ENCODE peak calls at places on chromosomes 13 and 19, in four cellular contexts. C, B, P and V are unnamed samples.
A peak's percentile ranks its signal among the peaks of the same experiment; 100 is the strongest.

GRCh38 chr13:97434417-97435296 is 688 bp downstream of the RAP2A start:
- DNase-seq in P (no peak), C (peak; percentile 38), B (peak; percentile 81), V (no peak)

GRCh38 chr13:109744512-109745051 is 41.8 kb downstream of the IRS2 start:
- DNase-seq in P (no peak), B (no peak), C (no peak), V (no peak)

GRCh38 chr19:50184196-50184595 is 19.2 kb upstream of the MYH14 start:
- DNase-seq in C (no peak), P (no peak), B (no peak), V (no peak)

GRCh38 chr13:106691251-106691650 is 123.3 kb upstream of the ARGLU1 start:
- DNase-seq in C (no peak), B (no peak), P (no peak), V (no peak)

GRCh38 chr13:107883561-107884175 is 331.7 kb downstream of the LIG4 start:
- DNase-seq in B (no peak), P (peak; percentile 88), C (no peak), V (no peak)

GRCh38 chr19:16625183-16625958 is 2.6 kb downstream of the MED26 start:
- DNase-seq in B (no peak), P (no peak), C (peak; percentile 36), V (no peak)

GRCh38 chr19:2064788-2065524 is 13.9 kb upstream of the MKNK2 start:
- DNase-seq in P (no peak), C (no peak), B (peak; percentile 87), V (no peak)

GRCh38 chr13:99723847-99724246 is 222.6 kb downstream of the TM9SF2 start:
- DNase-seq in C (no peak), B (no peak), P (no peak), V (no peak)

GRCh38 chr13:24693862-24694471 is 13.8 kb downstream of the ATP12A start:
- DNase-seq in B (peak; percentile 44), C (peak; percentile 77), P (no peak), V (peak; percentile 29)

GRCh38 chr13:113078895-113079720 is 26.5 kb upstream of the F7 start:
- DNase-seq in C (no peak), P (no peak), B (no peak), V (no peak)

GRCh38 chr19:43465468-43466120 is at the start of gene LYPD3:
- DNase-seq in B (no peak), C (peak; percentile 98), P (peak; percentile 19), V (no peak)

GRCh38 chr13:41457589-41458186 is 338 bp downstream of the RGCC start:
- DNase-seq in C (no peak), B (no peak), P (no peak), V (no peak)

GRCh38 chr13:98992355-98992754 is 14.5 kb upstream of the DOCK9 start:
- DNase-seq in B (no peak), C (peak; percentile 88), P (peak; percentile 67), V (no peak)

GRCh38 chr13:99908129-99908805 is 63.3 kb downstream of the ZIC5 start:
- DNase-seq in C (no peak), B (no peak), P (no peak), V (no peak)

GRCh38 chr13:98401936-98402335 is 175.0 kb downstream of the STK24 start:
- DNase-seq in B (no peak), P (no peak), C (no peak), V (no peak)

DNA sequence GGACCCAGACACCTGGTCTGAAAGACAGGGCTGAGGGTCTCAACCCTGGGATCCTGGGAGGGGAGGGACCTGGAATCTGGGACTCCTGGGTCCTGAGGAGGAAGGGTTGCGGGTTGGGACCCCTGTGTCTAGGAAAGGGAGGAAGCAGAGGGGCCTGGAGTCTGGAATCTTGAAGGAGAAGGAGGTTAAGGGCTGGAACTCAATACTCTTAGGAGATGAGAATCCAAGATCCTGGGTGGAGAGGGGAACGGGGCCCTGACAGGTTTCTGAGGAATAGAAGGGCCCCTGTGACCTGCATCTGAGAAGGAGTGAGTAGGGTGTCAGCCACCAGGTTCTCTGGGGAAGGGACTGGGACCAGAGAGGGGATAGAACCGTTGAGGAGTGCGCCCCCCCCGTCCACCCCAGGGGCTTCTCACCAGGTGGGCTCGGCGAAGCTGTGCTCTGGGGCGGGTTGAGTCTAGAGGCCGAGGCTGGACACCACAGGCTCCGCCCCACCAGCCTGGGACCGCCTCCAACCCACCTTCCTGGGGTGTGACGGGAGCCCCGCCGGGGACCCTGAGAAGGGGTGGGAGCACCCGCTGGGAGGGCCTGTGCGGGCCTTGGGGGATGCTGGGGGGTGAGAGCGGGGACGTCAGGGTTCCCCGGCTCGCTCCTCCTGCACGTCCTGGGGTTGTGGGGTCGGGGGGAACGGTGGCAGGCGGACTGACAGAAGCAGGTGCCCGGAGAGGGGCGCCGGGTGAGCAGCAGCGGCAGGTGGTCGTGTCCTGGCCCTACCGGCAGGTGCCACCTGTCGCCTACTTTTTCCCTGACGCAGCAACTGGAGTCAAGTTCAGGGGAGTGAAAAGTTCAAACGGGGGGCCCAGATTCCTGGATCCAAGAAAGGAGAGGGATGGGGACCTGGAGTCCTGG is at the start of gene MAMSTR:
- DNase-seq in B (no peak), P (no peak), C (no peak), V (no peak)
- TF ChIP-seq CTCF in B (no peak), P (no peak), C (no peak), V (no peak)

DNA sequence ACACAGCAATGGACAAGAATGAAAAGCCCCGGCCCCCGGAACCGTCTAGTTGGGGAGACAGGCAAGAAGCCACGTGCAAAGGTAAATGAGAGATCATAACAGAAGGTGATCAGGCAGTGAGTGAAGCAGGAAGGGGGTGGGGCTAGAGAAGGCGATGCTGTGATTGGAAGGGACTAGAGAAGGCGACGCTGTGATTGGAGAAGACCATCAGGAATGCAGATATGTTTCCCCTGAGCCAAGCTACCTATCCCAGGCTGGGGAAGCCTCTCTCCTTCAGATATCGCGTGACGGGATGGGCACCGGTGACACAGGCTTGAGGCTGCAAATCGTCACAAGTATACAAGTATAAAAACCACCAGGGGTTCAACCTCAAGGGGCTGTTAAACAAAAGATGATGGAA is 21.8 kb downstream of the DCAF15 start:
- DNase-seq in P (peak; percentile 59), B (no peak), C (peak; percentile 95), V (no peak)
- H3K4me3 ChIP-seq in P (no peak overlapping the region), B (no peak overlapping the region), C (no peak overlapping the region), V (no peak overlapping the region)

GRCh38 chr19:47461876-47462275 is 9.8 kb downstream of the SLC8A2 start:
- DNase-seq in P (no peak), B (no peak), C (no peak), V (no peak)

GRCh38 chr19:47456721-47457478 is 14.8 kb downstream of the SLC8A2 start:
- DNase-seq in B (no peak), P (no peak), C (no peak), V (no peak)

GRCh38 chr19:47464619-47465018 is 7.1 kb downstream of the SLC8A2 start:
- DNase-seq in C (no peak), B (no peak), P (no peak), V (no peak)

GRCh38 chr19:47458672-47459071 is 13.0 kb downstream of the SLC8A2 start:
- DNase-seq in B (no peak), C (no peak), P (no peak), V (no peak)

GRCh38 chr19:47459477-47459876 is 12.2 kb downstream of the SLC8A2 start:
- DNase-seq in C (no peak), B (no peak), P (no peak), V (no peak)
- TF ChIP-seq CTCF in C (no peak), B (no peak), P (no peak), V (no peak)

GRCh38 chr19:55462722-55463121 is 1.3 kb upstream of the ISOC2 start:
- DNase-seq in B (no peak), C (no peak), P (no peak), V (no peak)
- H3K4me3 ChIP-seq in B (no peak overlapping the region), C (no peak overlapping the region), P (no peak overlapping the region), V (no peak overlapping the region)

GRCh38 chr19:42132851-42133528 is 744 bp upstream of the POU2F2 start:
- DNase-seq in B (peak; percentile 74), C (peak; percentile 61), P (no peak), V (no peak)
- TF ChIP-seq CTCF in B (peak; percentile 87), C (peak; percentile 65), P (peak; percentile 84), V (peak; percentile 90)

GRCh38 chr19:5567360-5567970 is at the start of gene TINCR:
- DNase-seq in C (no peak), B (no peak), P (no peak), V (no peak)
- H3K4me3 ChIP-seq in C (peak within 1 kb of the TSS; percentile 58), B (no peak within 1 kb of the TSS), P (no peak within 1 kb of the TSS), V (no peak within 1 kb of the TSS)

DNA sequence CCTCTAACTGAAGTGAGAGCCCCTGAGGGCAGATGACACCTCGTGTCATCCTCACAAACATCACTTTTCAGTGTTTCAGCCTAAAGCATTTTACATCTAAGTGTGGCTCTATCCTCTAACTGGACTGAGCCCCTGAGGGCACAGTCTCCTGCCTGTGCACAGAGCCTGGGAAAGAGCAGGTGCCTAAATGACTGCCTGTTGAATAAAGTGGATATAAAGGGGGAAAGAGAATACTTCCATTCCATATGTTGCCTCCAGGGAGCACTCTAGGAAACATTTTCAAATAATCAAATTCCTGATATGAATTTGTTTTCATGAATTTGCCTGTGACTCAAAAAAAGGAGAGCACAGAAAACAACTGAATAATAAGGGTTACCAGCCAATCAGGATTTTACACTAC is 32.2 kb downstream of the CNMD start:
- DNase-seq in P (no peak), B (no peak), C (no peak), V (no peak)
- TF ChIP-seq CTCF in P (peak; percentile 9), B (no peak), C (no peak), V (no peak)

DNA sequence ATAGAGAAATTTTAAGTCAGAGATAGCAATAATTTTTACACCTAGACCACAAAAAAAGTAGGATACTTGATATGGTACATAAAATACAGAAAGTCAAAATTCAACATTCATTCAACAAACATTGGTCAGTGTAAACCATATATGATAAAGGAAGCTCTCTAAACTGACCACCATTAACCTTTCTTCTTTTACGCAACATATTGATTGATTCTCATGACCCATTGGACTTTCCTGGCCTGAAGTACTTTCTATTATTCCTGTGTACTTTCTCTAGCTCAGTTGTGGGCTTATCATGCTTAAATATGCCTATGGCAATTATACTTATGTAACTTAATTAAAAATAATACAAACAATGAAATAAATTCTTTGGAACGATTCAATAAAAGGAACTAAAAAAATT is 10.7 kb downstream of the PIBF1 start:
- DNase-seq in C (no peak), B (no peak), P (no peak), V (no peak)
- H3K4me3 ChIP-seq in C (no peak overlapping the region), B (no peak overlapping the region), P (no peak overlapping the region), V (no peak overlapping the region)